ENCODE peak calls at places on chromosomes 13 and 19, in seven cellular contexts. D is epithelial cell of esophagus, N is WTC11, S is psoas muscle, X is progenitor cell of endocrine pancreas, L is PC-9, G is A549. I is an unnamed sample.

GRCh38 chr13:46593403-46593802 is 40.4 kb downstream of the LRCH1 start:
- DNase-seq in X (no peak), G (no peak), D (no peak), L (no peak), S (no peak), N (no peak), I (no peak)

GRCh38 chr19:4102339-4103072 is 21.4 kb downstream of the MAP2K2 start:
- DNase-seq in D (no peak), X (no peak), S (no peak), N (no peak), G (no peak), L (no peak), I (no peak)

GRCh38 chr19:17114414-17114831 is 38.8 kb downstream of the MYO9B start:
- DNase-seq in G (no peak), N (peak), S (no peak), X (no peak), L (peak), D (peak), I (no peak)

GRCh38 chr13:112391747-112392146 is 15.6 kb downstream of the SPACA7 start:
- DNase-seq in L (no peak), N (no peak), D (no peak), G (no peak), X (no peak), S (no peak), I (no peak)

GRCh38 chr19:30103981-30104380 is 161.9 kb downstream of the URI1 start:
- DNase-seq in N (no peak), S (no peak), L (no peak), X (no peak), G (no peak), D (no peak), I (no peak)

GRCh38 chr13:44870456-44870929 is 118.8 kb downstream of the NUFIP1 start:
- DNase-seq in G (no peak), D (no peak), S (peak), N (no peak), X (no peak), L (no peak), I (no peak)

GRCh38 chr13:109998808-109999528 is 212.6 kb upstream of the IRS2 start:
- DNase-seq in G (peak), N (no peak), L (peak), D (peak), S (no peak), X (no peak), I (no peak)

GRCh38 chr13:75635101-75635620 is 969 bp upstream of the LMO7 start:
- DNase-seq in L (no peak), X (no peak), G (no peak), N (no peak), S (no peak), D (no peak), I (no peak)

GRCh38 chr13:44605275-44605674 is 29.1 kb upstream of the TSC22D1 start:
- DNase-seq in D (no peak), G (no peak), N (no peak), L (no peak), X (no peak), S (no peak), I (no peak)

GRCh38 chr19:28239270-28239669 is 973.7 kb downstream of the UQCRFS1 start:
- DNase-seq in X (peak), D (no peak), G (no peak), L (no peak), S (no peak), N (peak), I (no peak)
- TF ChIP-seq CTCF in X (peak), D (no peak), G (no peak), L (no peak), S (no peak), N (peak), I (peak)

DNA sequence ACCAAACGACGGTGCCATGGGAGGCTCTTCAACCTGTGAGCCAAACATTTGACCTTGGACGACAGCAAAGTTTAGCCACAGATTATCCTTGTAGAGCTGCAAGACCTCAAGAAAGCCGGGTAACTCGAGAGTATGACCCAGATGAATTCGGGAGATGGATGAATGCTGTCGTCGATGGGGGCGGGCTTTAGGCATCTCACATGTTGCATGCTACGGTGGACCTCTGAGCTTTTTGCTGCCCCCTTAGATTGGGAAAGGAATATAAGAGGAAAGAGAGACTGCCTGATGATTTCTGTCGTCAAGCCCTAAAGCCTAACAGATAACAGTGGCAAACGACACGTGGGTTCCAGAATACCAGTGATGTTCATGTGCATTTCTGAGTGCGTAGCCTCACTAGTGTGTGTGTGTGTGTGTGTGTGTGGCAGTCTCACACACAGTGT is 716 bp upstream of the ABCC4 start:
- DNase-seq in G (no peak), D (no peak), X (no peak), N (no peak), L (no peak), S (no peak), I (no peak)
- TF ChIP-seq CTCF in G (no peak), D (no peak), X (no peak), N (no peak), L (no peak), S (no peak), I (no peak)

GRCh38 chr19:53082929-53083328 is 20.3 kb downstream of the ZNF160 start:
- DNase-seq in X (no peak), N (no peak), L (no peak), S (no peak), D (no peak), G (no peak), I (no peak)

GRCh38 chr19:53079313-53079924 is 23.8 kb downstream of the ZNF160 start:
- DNase-seq in D (no peak), L (no peak), G (no peak), N (no peak), S (no peak), X (no peak), I (no peak)

GRCh38 chr19:53078668-53079067 is 24.6 kb downstream of the ZNF160 start:
- DNase-seq in L (no peak), N (no peak), D (no peak), S (no peak), G (no peak), X (no peak), I (no peak)

DNA sequence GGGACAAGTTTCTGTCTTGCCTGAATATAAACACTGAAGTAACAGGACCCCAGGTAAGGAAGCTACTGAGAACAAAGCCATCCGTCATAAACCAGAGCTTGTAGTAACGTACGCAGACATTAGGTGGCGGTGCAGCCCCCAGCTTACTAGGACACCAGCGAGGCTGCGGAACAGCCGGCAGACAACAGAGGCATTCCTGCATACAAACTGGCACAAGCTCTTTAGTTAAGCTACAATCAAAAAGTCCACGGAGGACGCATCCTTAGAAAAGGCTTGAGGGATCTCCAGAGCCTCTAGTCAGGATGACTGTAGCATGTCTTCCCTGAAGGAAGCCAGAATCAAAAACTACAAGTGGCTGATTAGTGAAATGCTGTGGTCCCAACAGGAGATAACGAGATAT is 26.2 kb downstream of the ZNF160 start:
- DNase-seq in G (no peak), X (peak), N (peak), L (no peak), D (peak), S (peak), I (no peak)
- TF ChIP-seq CTCF in G (no peak), X (peak), N (peak), L (peak), D (peak), S (peak), I (peak)

GRCh38 chr19:35216833-35217707 is 11.5 kb downstream of the FAM187B start:
- DNase-seq in N (peak), D (peak), X (no peak), L (peak), G (no peak), S (no peak), I (no peak)
- TF ChIP-seq CTCF in N (no peak), D (no peak), X (no peak), L (peak), G (no peak), S (no peak), I (no peak)

DNA sequence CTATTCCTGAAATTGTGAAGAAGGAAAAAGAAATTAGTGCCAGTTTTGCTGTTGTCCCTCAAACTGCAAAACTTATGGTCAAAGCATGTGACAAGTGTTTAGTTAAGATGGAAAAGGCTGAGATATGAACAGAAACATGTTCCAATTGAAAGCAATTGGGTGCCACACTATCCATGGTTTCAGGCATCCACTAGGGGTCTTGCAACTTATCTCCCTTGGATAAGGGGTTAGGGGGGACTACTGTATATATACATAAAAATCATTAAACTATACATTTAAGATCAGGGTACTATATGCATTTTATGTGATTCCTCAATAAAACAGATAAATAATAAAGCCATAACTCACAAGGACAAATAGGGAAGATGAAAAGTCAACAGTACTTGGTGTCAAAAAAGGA is 8.3 kb downstream of the SPART start:
- DNase-seq in X (no peak), D (no peak), G (no peak), S (no peak), L (no peak), N (no peak), I (no peak)
- TF ChIP-seq CTCF in X (no peak), D (no peak), G (no peak), S (no peak), L (no peak), N (no peak), I (no peak)

GRCh38 chr13:27869436-27870090 is 50.2 kb upstream of the PDX1 start:
- DNase-seq in L (no peak), S (no peak), G (no peak), D (no peak), X (no peak), N (no peak), I (no peak)

GRCh38 chr13:27868639-27869435 is 51.0 kb upstream of the PDX1 start:
- DNase-seq in N (no peak), D (peak), S (no peak), L (no peak), G (no peak), X (no peak), I (no peak)
- TF ChIP-seq CTCF in N (peak), D (peak), S (peak), L (peak), G (peak), X (peak), I (peak)

DNA sequence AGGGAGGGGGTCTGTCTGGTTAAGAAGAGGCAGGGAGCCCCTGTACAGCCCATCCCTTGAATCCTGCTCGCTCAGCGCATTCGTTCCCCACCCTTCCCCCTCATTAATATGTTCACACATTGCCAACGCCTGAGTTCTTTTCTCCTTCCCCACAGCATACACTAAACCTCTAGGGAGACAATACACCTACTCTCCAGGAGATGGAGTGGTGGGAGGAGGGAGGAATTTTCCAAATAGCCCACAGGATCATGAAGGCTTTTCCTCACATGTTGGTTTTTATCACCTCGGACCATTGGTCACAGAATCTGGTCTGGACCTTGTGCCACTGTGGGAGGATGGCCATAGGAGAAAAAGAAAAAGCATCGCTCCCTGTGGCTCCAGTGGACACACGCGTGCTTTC is 294.9 kb downstream of the SHISA2 start:
- DNase-seq in N (no peak), D (no peak), S (no peak), X (no peak), G (no peak), L (no peak), I (no peak)
- TF ChIP-seq CTCF in N (no peak), D (peak), S (no peak), X (peak), G (no peak), L (no peak), I (peak)